ENCODE peak calls at places on chromosomes 1 and 21, in five cellular contexts. O is neural crest cell, M is NCI-H2081, A is chondrocyte, G is HFF-Myc. T is an unnamed sample.

GRCh38 chr1:233843523-233844204 is 60.8 kb upstream of the SLC35F3 start:
- DNase-seq in A (no peak), G (no peak), O (no peak), M (no peak), T (no peak)

GRCh38 chr21:39712976-39713375 is 32.0 kb upstream of the IGSF5 start:
- DNase-seq in O (no peak), M (no peak), G (no peak), A (no peak), T (peak)

GRCh38 chr1:204295666-204296065 is 64.1 kb downstream of the PLEKHA6 start:
- DNase-seq in O (no peak), A (no peak), M (no peak), G (no peak), T (no peak)

GRCh38 chr1:41957568-41957967 is 38.8 kb upstream of the HIVEP3 start:
- DNase-seq in M (no peak), G (no peak), O (no peak), A (no peak), T (no peak)

GRCh38 chr1:200888349-200888838 is 6.3 kb upstream of the INAVA start:
- DNase-seq in M (no peak), O (no peak), G (no peak), A (no peak), T (no peak)

GRCh38 chr1:22527122-22527521 is 36.2 kb upstream of the EPHA8 start:
- DNase-seq in M (peak), G (no peak), O (no peak), A (no peak), T (no peak)

GRCh38 chr1:82586473-82586872 is 785.7 kb downstream of the ADGRL2 start:
- DNase-seq in A (no peak), M (no peak), G (no peak), O (no peak), T (no peak)

GRCh38 chr1:46300673-46301405 is 2.6 kb downstream of the LRRC41 start:
- DNase-seq in M (no peak), O (no peak), A (no peak), G (no peak), T (peak)

GRCh38 chr1:204601979-204602653 is 83.4 kb downstream of the LRRN2 start:
- DNase-seq in G (no peak), A (no peak), M (no peak), O (no peak), T (no peak)

GRCh38 chr1:11531314-11531870 is 52.4 kb downstream of the DISP3 start:
- DNase-seq in M (no peak), A (peak), G (no peak), O (no peak), T (no peak)

GRCh38 chr1:160739098-160739511 is at the start of gene SLAMF7:
- DNase-seq in A (no peak), O (no peak), M (no peak), G (no peak), T (no peak)

GRCh38 chr1:89799495-89799894 is 21.3 kb upstream of the LRRC8D start:
- DNase-seq in G (no peak), O (no peak), A (no peak), M (no peak), T (no peak)

GRCh38 chr1:37901191-37901892 is 42.0 kb upstream of the MTF1 start:
- DNase-seq in M (no peak), G (no peak), O (no peak), A (no peak), T (no peak)

GRCh38 chr1:226974544-226975258 is 34.6 kb downstream of the COQ8A start:
- DNase-seq in G (no peak), A (no peak), O (no peak), M (no peak), T (no peak)

GRCh38 chr1:167043752-167044488 is 46.3 kb downstream of the GPA33 start:
- DNase-seq in A (no peak), G (no peak), M (peak), O (no peak), T (peak)

GRCh38 chr1:12415239-12415543 is 185.4 kb downstream of the VPS13D start:
- DNase-seq in G (no peak), M (no peak), O (no peak), A (no peak), T (no peak)

GRCh38 chr1:191953516-191953915 is 204.7 kb upstream of the RGS18 start:
- DNase-seq in O (no peak), G (no peak), M (no peak), A (no peak), T (no peak)

GRCh38 chr1:56459260-56459659 is 120.1 kb downstream of the PLPP3 start:
- DNase-seq in O (no peak), A (no peak), G (no peak), M (no peak), T (no peak)

GRCh38 chr1:4310396-4310923 is 343.9 kb upstream of the AJAP1 start:
- DNase-seq in M (no peak), G (no peak), O (no peak), A (no peak), T (no peak)

GRCh38 chr1:48039088-48040049 is 42.2 kb upstream of the TRABD2B start:
- DNase-seq in G (no peak), M (no peak), A (no peak), O (no peak), T (peak)

GRCh38 chr1:26839779-26840178 is 13.3 kb downstream of the ZDHHC18 start:
- DNase-seq in A (no peak), M (no peak), G (no peak), O (no peak), T (no peak)

GRCh38 chr21:33973268-33973667 is 57.7 kb upstream of the ATP5PO start:
- DNase-seq in M (no peak), G (no peak), A (no peak), O (no peak), T (no peak)

GRCh38 chr1:47886141-47886540 is 111.0 kb downstream of the TRABD2B start:
- DNase-seq in O (no peak), M (no peak), A (no peak), G (no peak), T (no peak)

GRCh38 chr21:46144464-46145070 is 10.8 kb downstream of the FTCD start:
- DNase-seq in O (no peak), M (no peak), A (peak), G (no peak), T (no peak)

GRCh38 chr1:231416896-231417295 is 5.2 kb downstream of the EGLN1 start:
- DNase-seq in M (no peak), G (no peak), A (no peak), O (no peak), T (no peak)

GRCh38 chr21:42174173-42174572 is 44.8 kb upstream of the ABCG1 start:
- DNase-seq in M (no peak), G (no peak), A (no peak), O (no peak), T (no peak)

GRCh38 chr1:201945157-201945556 is 1.2 kb downstream of the LMOD1 start:
- DNase-seq in A (no peak), M (no peak), G (no peak), O (no peak), T (no peak)

GRCh38 chr1:4973341-4973740 is 318.9 kb downstream of the AJAP1 start:
- DNase-seq in O (no peak), G (no peak), A (no peak), M (no peak), T (no peak)

GRCh38 chr1:6513296-6513928 is 21.9 kb upstream of the PLEKHG5 start:
- DNase-seq in O (no peak), A (no peak), G (no peak), M (no peak), T (no peak)

GRCh38 chr21:45601551-45601950 is 42.0 kb upstream of the PCBP3 start:
- DNase-seq in M (no peak), A (no peak), O (no peak), G (no peak), T (no peak)

GRCh38 chr1:25486602-25487001 is 55.9 kb downstream of the MACO1 start:
- DNase-seq in M (no peak), A (no peak), O (no peak), G (no peak), T (no peak)